ENCODE peak calls at places on chromosomes 16 and 17, in five cellular contexts. N, I, V, E and J are unnamed samples.

GRCh38 chr16:12057276-12057675 is 80.7 kb downstream of the SNX29 start:
- DNase-seq in N (no peak), I (no peak), V (no peak), E (no peak), J (no peak)

GRCh38 chr17:998111-998510 is 1.2 kb downstream of the TIMM22 start:
- DNase-seq in N (no peak), I (no peak), V (no peak), E (no peak), J (no peak)

GRCh38 chr16:62254847-62255246 is 218.6 kb upstream of the CDH8 start:
- DNase-seq in N (no peak), I (no peak), V (no peak), E (no peak), J (peak; percentile 10)

GRCh38 chr17:68344701-68345136 is 53.4 kb downstream of the ARSG start:
- DNase-seq in N (no peak), I (no peak), V (no peak), E (no peak), J (no peak)

GRCh38 chr16:48499822-48500440 is 110.0 kb downstream of the N4BP1 start:
- DNase-seq in N (no peak), I (no peak), V (no peak), E (no peak), J (peak; percentile 8)

GRCh38 chr16:534089-534635 is 6.7 kb downstream of the CAPN15 start:
- DNase-seq in N (no peak), I (no peak), V (no peak), E (no peak), J (no peak)

GRCh38 chr16:85329059-85329812 is 217.0 kb upstream of the CIBAR2 start:
- DNase-seq in N (no peak), I (no peak), V (no peak), E (peak; percentile 28), J (no peak)

GRCh38 chr17:57578608-57578990 is 166.5 kb downstream of the CCDC182 start:
- DNase-seq in N (no peak), I (no peak), V (no peak), E (no peak), J (no peak)

GRCh38 chr17:77364381-77364911 is 223.7 kb downstream of the SEC14L1 start:
- DNase-seq in N (no peak), I (no peak), V (no peak), E (no peak), J (no peak)

GRCh38 chr16:74695450-74696422 is 4.9 kb downstream of the MLKL start:
- DNase-seq in N (peak; percentile 91), I (peak; percentile 98), V (peak; percentile 36), E (peak; percentile 93), J (peak; percentile 68)

GRCh38 chr16:57788951-57789350 is 13.3 kb downstream of the KIFC3 start:
- DNase-seq in N (no peak), I (no peak), V (no peak), E (no peak), J (no peak)